ENCODE peak calls at places on chromosomes 13 and 19, in four cellular contexts. D is esophagus muscularis mucosa, G is stomach, I is adrenal gland. E is an unnamed sample.

GRCh38 chr13:74067818-74068217 is 66.4 kb downstream of the KLF12 start:
- DNase-seq in I (no peak), G (no peak), D (no peak), E (no peak)

GRCh38 chr13:40180776-40181175 is 485.7 kb downstream of the FOXO1 start:
- DNase-seq in G (no peak), D (no peak), I (no peak), E (no peak)

GRCh38 chr13:33228645-33229445 is 56.7 kb downstream of the STARD13 start:
- DNase-seq in G (no peak), D (no peak), I (no peak), E (no peak)

GRCh38 chr19:5228932-5229777 is 111.5 kb downstream of the PTPRS start:
- DNase-seq in D (no peak), G (no peak), I (peak; percentile 35), E (no peak)

GRCh38 chr19:50668416-50669318 is 19.4 kb downstream of the C19orf81 start:
- DNase-seq in D (no peak), G (no peak), I (no peak), E (no peak)

GRCh38 chr19:37304190-37304883 is 66.6 kb upstream of the ZNF527 start:
- DNase-seq in G (no peak), D (no peak), I (peak; percentile 52), E (no peak)

GRCh38 chr19:48558018-48558684 is 6.2 kb downstream of the SULT2B1 start:
- DNase-seq in I (peak; percentile 88), D (no peak), G (peak; percentile 80), E (no peak)

GRCh38 chr19:49712397-49712859 is 21.5 kb downstream of the CPT1C start:
- DNase-seq in G (no peak), D (no peak), I (peak; percentile 30), E (no peak)

GRCh38 chr19:14559916-14560775 is 11.7 kb downstream of the NDUFB7 start:
- DNase-seq in I (peak; percentile 64), G (no peak), D (no peak), E (no peak)

GRCh38 chr13:52847322-52847681 is 1.1 kb downstream of the PCDH8 start:
- DNase-seq in D (no peak), I (no peak), G (no peak), E (no peak)

GRCh38 chr13:52847682-52848432 is 583 bp downstream of the PCDH8 start:
- DNase-seq in D (no peak), G (no peak), I (no peak), E (no peak)

GRCh38 chr13:52846567-52847321 is 1.7 kb downstream of the PCDH8 start:
- DNase-seq in I (peak; percentile 64), G (no peak), D (no peak), E (no peak)

GRCh38 chr13:52845766-52846566 is 2.5 kb downstream of the PCDH8 start:
- DNase-seq in G (no peak), D (no peak), I (no peak), E (no peak)

DNA sequence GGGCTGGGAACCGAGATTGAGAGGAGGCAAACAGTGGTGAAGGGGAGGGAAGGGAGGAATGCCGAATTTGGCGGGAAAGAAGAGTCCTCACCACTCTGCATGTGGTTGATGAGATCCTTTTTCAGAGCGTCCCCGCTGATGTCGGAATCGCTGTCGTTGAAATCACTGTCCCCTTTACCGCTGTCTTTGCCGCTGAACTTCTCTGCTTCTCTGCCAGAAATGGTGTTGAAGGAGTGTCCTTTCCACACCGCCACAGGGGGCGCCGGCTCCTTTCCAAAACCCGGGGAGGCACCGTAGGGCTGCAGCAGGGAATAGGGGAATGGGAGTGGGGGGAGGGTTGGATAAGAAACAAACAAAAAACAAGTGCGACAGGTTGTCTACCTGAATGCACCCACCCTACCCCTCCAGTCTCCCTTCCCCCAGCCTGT is 3.1 kb downstream of the PCDH8 start:
- DNase-seq in I (no peak), G (no peak), D (no peak), E (no peak)
- TF ChIP-seq CTCF in I (no peak), G (no peak), D (no peak), E (no peak)

GRCh38 chr13:88248393-88248792 is 577.2 kb downstream of the SLITRK5 start:
- DNase-seq in I (no peak), D (no peak), G (no peak), E (no peak)
- H3K27ac ChIP-seq in I (no peak overlapping the region), D (no peak overlapping the region), G (no peak overlapping the region), E (no peak overlapping the region)

DNA sequence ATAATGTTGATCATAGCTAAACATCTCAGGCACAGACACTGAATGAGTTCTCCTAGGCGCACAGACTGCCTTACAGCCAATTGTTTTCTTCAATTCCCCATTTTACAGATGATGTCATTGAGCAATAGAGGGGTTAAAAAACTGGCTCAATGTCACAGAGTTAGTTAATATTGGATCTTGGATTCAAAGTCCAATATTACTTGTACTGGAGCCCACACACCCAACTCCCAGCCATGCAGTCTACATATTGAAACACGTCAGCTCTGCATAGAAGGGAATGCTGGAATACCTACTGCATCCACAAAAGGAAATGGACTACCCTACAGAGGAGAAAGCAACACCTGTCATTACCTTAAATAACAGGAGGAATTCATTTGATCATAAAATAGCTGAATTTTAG is 76.1 kb upstream of the SLC15A1 start:
- DNase-seq in I (no peak), G (no peak), D (no peak), E (no peak)
- TF ChIP-seq POLR2A in I (no peak), G (no peak), D (no peak), E (no peak)

DNA sequence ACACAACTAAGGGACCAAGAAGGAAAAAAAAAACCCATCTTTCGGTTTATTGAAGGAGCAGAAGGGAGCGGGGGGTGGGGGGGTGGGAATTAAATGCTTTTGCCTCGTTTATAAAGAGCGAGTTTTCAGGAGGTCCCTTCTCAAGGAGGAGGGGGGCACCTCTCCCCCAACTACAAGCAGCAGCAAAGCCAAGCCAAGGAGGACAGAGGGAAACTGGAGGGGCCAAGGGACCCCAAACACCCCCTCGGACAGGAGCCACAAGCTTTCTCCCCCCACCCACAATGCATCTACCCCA is 2.4 kb downstream of the IRF2BP1 start:
- DNase-seq in D (no peak), I (no peak), G (no peak), E (no peak)
- TF ChIP-seq CTCF in D (no peak), I (no peak), G (no peak), E (no peak)

DNA sequence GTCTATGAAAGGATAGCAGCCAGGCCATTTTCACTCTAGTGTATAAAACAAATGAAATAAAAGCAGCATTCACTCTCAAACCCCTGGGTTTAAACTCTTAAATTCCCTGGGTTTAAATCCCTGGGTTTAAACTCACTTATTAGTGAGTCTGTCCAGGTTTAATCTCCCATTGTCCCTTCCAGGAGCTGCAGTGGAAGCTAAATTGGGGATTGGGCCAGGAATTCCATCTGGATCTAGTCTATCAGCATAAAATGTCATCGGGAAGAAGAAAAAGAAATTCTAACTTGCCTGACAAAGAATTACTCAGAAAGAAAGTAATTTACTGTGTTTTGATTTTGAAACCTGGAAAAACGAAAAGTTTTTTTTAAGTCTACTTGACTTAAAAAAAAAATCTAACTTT is 54.8 kb downstream of the FRY start:
- DNase-seq in I (no peak), D (no peak), G (no peak), E (no peak)
- H3K27ac ChIP-seq in I (no peak overlapping the region), D (no peak overlapping the region), G (no peak overlapping the region), E (no peak overlapping the region)

GRCh38 chr19:33953023-33953422 is 156.4 kb downstream of the KCTD15 start:
- DNase-seq in G (no peak), D (peak; percentile 89), I (no peak), E (no peak)
- TF ChIP-seq POLR2A in G (no peak), D (no peak), I (no peak), E (no peak)

GRCh38 chr19:6433165-6433564 is 398 bp downstream of the SLC25A41 start:
- DNase-seq in G (no peak), D (no peak), I (no peak), E (no peak)
- TF ChIP-seq CTCF in G (no peak), D (no peak), I (no peak), E (no peak)

GRCh38 chr13:94387047-94387446 is 92.4 kb downstream of the DCT start:
- DNase-seq in G (no peak), I (no peak), D (no peak), E (no peak)
- H3K27ac ChIP-seq in G (no peak overlapping the region), I (no peak overlapping the region), D (no peak overlapping the region), E (no peak overlapping the region)

E was measured in suprapubic skin.